ENCODE peak calls at places on chromosomes 7 and 10, in four cellular contexts. One of them, this sample, is unnamed.
A peak's percentile ranks its signal among the peaks of the same experiment; 100 is the strongest.

GRCh38 chr7:46007194-46007593 is 86.1 kb upstream of the IGFBP3 start:
- DNase-seq in Kasumi-1: no peak
- DNase-seq in stimulated activated CD8-positive, alpha-beta memory T cell treated with anti-CD3 and anti-CD28 coated beads, Interleukin-2, amount 100 ng/mL, for 1 hour: no peak
- DNase-seq in NB4: no peak
- DNase-seq in this sample: no peak

GRCh38 chr7:108127461-108127860 is 2.7 kb downstream of the LAMB4 start:
- DNase-seq in NB4: no peak
- DNase-seq in stimulated activated CD8-positive, alpha-beta memory T cell treated with anti-CD3 and anti-CD28 coated beads, Interleukin-2, amount 100 ng/mL, for 1 hour: no peak
- DNase-seq in Kasumi-1: no peak
- DNase-seq in this sample: no peak

GRCh38 chr7:93921607-93922446 is at the start of gene GNG11:
- DNase-seq in Kasumi-1: no peak
- DNase-seq in stimulated activated CD8-positive, alpha-beta memory T cell treated with anti-CD3 and anti-CD28 coated beads, Interleukin-2, amount 100 ng/mL, for 1 hour: no peak
- DNase-seq in NB4: peak; percentile 30
- DNase-seq in this sample: peak; percentile 81

GRCh38 chr7:151686016-151686766 is 166.5 kb upstream of the RHEB start:
- DNase-seq in NB4: no peak
- DNase-seq in stimulated activated CD8-positive, alpha-beta memory T cell treated with anti-CD3 and anti-CD28 coated beads, Interleukin-2, amount 100 ng/mL, for 1 hour: no peak
- DNase-seq in Kasumi-1: no peak
- DNase-seq in this sample: no peak

GRCh38 chr10:8908013-8908412 is 853.5 kb downstream of the GATA3 start:
- DNase-seq in stimulated activated CD8-positive, alpha-beta memory T cell treated with anti-CD3 and anti-CD28 coated beads, Interleukin-2, amount 100 ng/mL, for 1 hour: no peak
- DNase-seq in NB4: no peak
- DNase-seq in Kasumi-1: no peak
- DNase-seq in this sample: no peak

GRCh38 chr10:95406651-95407280 is 116.0 kb upstream of the PDLIM1 start:
- DNase-seq in stimulated activated CD8-positive, alpha-beta memory T cell treated with anti-CD3 and anti-CD28 coated beads, Interleukin-2, amount 100 ng/mL, for 1 hour: no peak
- DNase-seq in NB4: no peak
- DNase-seq in Kasumi-1: no peak
- DNase-seq in this sample: no peak

GRCh38 chr7:8014399-8014798 is 45.8 kb downstream of the GLCCI1 start:
- DNase-seq in NB4: no peak
- DNase-seq in Kasumi-1: no peak
- DNase-seq in stimulated activated CD8-positive, alpha-beta memory T cell treated with anti-CD3 and anti-CD28 coated beads, Interleukin-2, amount 100 ng/mL, for 1 hour: no peak
- DNase-seq in this sample: no peak

GRCh38 chr7:2109936-2110585 is 122.7 kb downstream of the MAD1L1 start:
- DNase-seq in Kasumi-1: no peak
- DNase-seq in stimulated activated CD8-positive, alpha-beta memory T cell treated with anti-CD3 and anti-CD28 coated beads, Interleukin-2, amount 100 ng/mL, for 1 hour: no peak
- DNase-seq in NB4: peak; percentile 87
- DNase-seq in this sample: peak; percentile 87

GRCh38 chr10:133262696-133263095 is 14.0 kb downstream of the ADAM8 start:
- DNase-seq in NB4: no peak
- DNase-seq in stimulated activated CD8-positive, alpha-beta memory T cell treated with anti-CD3 and anti-CD28 coated beads, Interleukin-2, amount 100 ng/mL, for 1 hour: no peak
- DNase-seq in Kasumi-1: no peak
- DNase-seq in this sample: no peak

GRCh38 chr10:94963901-94964300 is 25.4 kb downstream of the CYP2C9 start:
- DNase-seq in stimulated activated CD8-positive, alpha-beta memory T cell treated with anti-CD3 and anti-CD28 coated beads, Interleukin-2, amount 100 ng/mL, for 1 hour: no peak
- DNase-seq in Kasumi-1: peak; percentile 87
- DNase-seq in NB4: peak; percentile 51
- DNase-seq in this sample: peak; percentile 11

GRCh38 chr7:133695976-133696531 is 431.1 kb upstream of the LRGUK start:
- DNase-seq in Kasumi-1: no peak
- DNase-seq in NB4: peak; percentile 14
- DNase-seq in stimulated activated CD8-positive, alpha-beta memory T cell treated with anti-CD3 and anti-CD28 coated beads, Interleukin-2, amount 100 ng/mL, for 1 hour: no peak
- DNase-seq in this sample: no peak

GRCh38 chr7:81264116-81264515 is 345.3 kb upstream of the SEMA3C start:
- DNase-seq in stimulated activated CD8-positive, alpha-beta memory T cell treated with anti-CD3 and anti-CD28 coated beads, Interleukin-2, amount 100 ng/mL, for 1 hour: no peak
- DNase-seq in Kasumi-1: no peak
- DNase-seq in NB4: no peak
- DNase-seq in this sample: no peak

GRCh38 chr10:131429942-131430341 is 118.4 kb upstream of the TCERG1L start:
- DNase-seq in stimulated activated CD8-positive, alpha-beta memory T cell treated with anti-CD3 and anti-CD28 coated beads, Interleukin-2, amount 100 ng/mL, for 1 hour: no peak
- DNase-seq in Kasumi-1: no peak
- DNase-seq in NB4: no peak
- DNase-seq in this sample: no peak

GRCh38 chr7:24825931-24826661 is 68.8 kb upstream of the GSDME start:
- DNase-seq in NB4: no peak
- DNase-seq in Kasumi-1: no peak
- DNase-seq in stimulated activated CD8-positive, alpha-beta memory T cell treated with anti-CD3 and anti-CD28 coated beads, Interleukin-2, amount 100 ng/mL, for 1 hour: no peak
- DNase-seq in this sample: peak; percentile 62

GRCh38 chr7:16587785-16588184 is 57.8 kb downstream of the ANKMY2 start:
- DNase-seq in Kasumi-1: no peak
- DNase-seq in NB4: no peak
- DNase-seq in stimulated activated CD8-positive, alpha-beta memory T cell treated with anti-CD3 and anti-CD28 coated beads, Interleukin-2, amount 100 ng/mL, for 1 hour: no peak
- DNase-seq in this sample: no peak

GRCh38 chr7:55534262-55534915 is 37.9 kb downstream of the VOPP1 start:
- DNase-seq in Kasumi-1: peak; percentile 43
- DNase-seq in stimulated activated CD8-positive, alpha-beta memory T cell treated with anti-CD3 and anti-CD28 coated beads, Interleukin-2, amount 100 ng/mL, for 1 hour: no peak
- DNase-seq in NB4: peak; percentile 94
- DNase-seq in this sample: peak; percentile 51

GRCh38 chr7:130141161-130141857 is 63.9 kb downstream of the TMEM209 start:
- DNase-seq in NB4: no peak
- DNase-seq in stimulated activated CD8-positive, alpha-beta memory T cell treated with anti-CD3 and anti-CD28 coated beads, Interleukin-2, amount 100 ng/mL, for 1 hour: peak; percentile 5
- DNase-seq in Kasumi-1: no peak
- DNase-seq in this sample: peak; percentile 55

GRCh38 chr7:158192184-158192835 is 395.3 kb downstream of the PTPRN2 start:
- DNase-seq in stimulated activated CD8-positive, alpha-beta memory T cell treated with anti-CD3 and anti-CD28 coated beads, Interleukin-2, amount 100 ng/mL, for 1 hour: no peak
- DNase-seq in NB4: no peak
- DNase-seq in Kasumi-1: no peak
- DNase-seq in this sample: no peak

GRCh38 chr7:134298902-134299683 is 17.6 kb downstream of the SLC35B4 start:
- DNase-seq in Kasumi-1: no peak
- DNase-seq in stimulated activated CD8-positive, alpha-beta memory T cell treated with anti-CD3 and anti-CD28 coated beads, Interleukin-2, amount 100 ng/mL, for 1 hour: no peak
- DNase-seq in NB4: no peak
- DNase-seq in this sample: peak; percentile 71

GRCh38 chr10:12791728-12792127 is 209.8 kb downstream of the CCDC3 start:
- DNase-seq in Kasumi-1: no peak
- DNase-seq in NB4: no peak
- DNase-seq in stimulated activated CD8-positive, alpha-beta memory T cell treated with anti-CD3 and anti-CD28 coated beads, Interleukin-2, amount 100 ng/mL, for 1 hour: no peak
- DNase-seq in this sample: no peak

GRCh38 chr10:106175760-106176377 is 988.6 kb downstream of the SORCS1 start:
- DNase-seq in NB4: peak; percentile 23
- DNase-seq in Kasumi-1: peak; percentile 37
- DNase-seq in stimulated activated CD8-positive, alpha-beta memory T cell treated with anti-CD3 and anti-CD28 coated beads, Interleukin-2, amount 100 ng/mL, for 1 hour: no peak
- DNase-seq in this sample: peak; percentile 34

GRCh38 chr7:69564454-69565417 is 33.5 kb upstream of the AUTS2 start:
- DNase-seq in Kasumi-1: no peak
- DNase-seq in NB4: peak; percentile 17
- DNase-seq in stimulated activated CD8-positive, alpha-beta memory T cell treated with anti-CD3 and anti-CD28 coated beads, Interleukin-2, amount 100 ng/mL, for 1 hour: no peak
- DNase-seq in this sample: peak; percentile 6

GRCh38 chr10:22437620-22438588 is 92.6 kb downstream of the SPAG6 start:
- DNase-seq in stimulated activated CD8-positive, alpha-beta memory T cell treated with anti-CD3 and anti-CD28 coated beads, Interleukin-2, amount 100 ng/mL, for 1 hour: no peak
- DNase-seq in NB4: no peak
- DNase-seq in Kasumi-1: no peak
- DNase-seq in this sample: peak; percentile 55

GRCh38 chr7:71477441-71477840 is 345.5 kb downstream of the GALNT17 start:
- DNase-seq in Kasumi-1: no peak
- DNase-seq in NB4: no peak
- DNase-seq in stimulated activated CD8-positive, alpha-beta memory T cell treated with anti-CD3 and anti-CD28 coated beads, Interleukin-2, amount 100 ng/mL, for 1 hour: no peak
- DNase-seq in this sample: no peak

GRCh38 chr7:128093606-128094005 is 62.4 kb upstream of the LRRC4 start:
- DNase-seq in stimulated activated CD8-positive, alpha-beta memory T cell treated with anti-CD3 and anti-CD28 coated beads, Interleukin-2, amount 100 ng/mL, for 1 hour: no peak
- DNase-seq in NB4: no peak
- DNase-seq in Kasumi-1: no peak
- DNase-seq in this sample: no peak

GRCh38 chr7:82444220-82445049 is 858 bp upstream of the CACNA2D1 start:
- DNase-seq in NB4: no peak
- DNase-seq in Kasumi-1: no peak
- DNase-seq in stimulated activated CD8-positive, alpha-beta memory T cell treated with anti-CD3 and anti-CD28 coated beads, Interleukin-2, amount 100 ng/mL, for 1 hour: no peak
- DNase-seq in this sample: no peak

GRCh38 chr7:33705333-33705833 is 200.0 kb upstream of the BMPER start:
- DNase-seq in NB4: no peak
- DNase-seq in Kasumi-1: no peak
- DNase-seq in stimulated activated CD8-positive, alpha-beta memory T cell treated with anti-CD3 and anti-CD28 coated beads, Interleukin-2, amount 100 ng/mL, for 1 hour: no peak
- DNase-seq in this sample: no peak

GRCh38 chr10:130970341-130971122 is 341.0 kb downstream of the TCERG1L start:
- DNase-seq in stimulated activated CD8-positive, alpha-beta memory T cell treated with anti-CD3 and anti-CD28 coated beads, Interleukin-2, amount 100 ng/mL, for 1 hour: no peak
- DNase-seq in Kasumi-1: no peak
- DNase-seq in NB4: no peak
- DNase-seq in this sample: no peak